ENCODE peak calls at places on chromosomes 4 and X, in four cellular contexts. F is spleen, E is H9, X is tibial artery. D is an unnamed sample.

GRCh38 chrX:154446430-154446829 is 2.5 kb downstream of the FAM50A start:
- DNase-seq in F (no peak), E (no peak), X (no peak), D (no peak)

GRCh38 chrX:126819429-126819828 is at the start of gene PRR32:
- DNase-seq in F (no peak), E (no peak), X (no peak), D (no peak)

GRCh38 chr4:6142935-6143602 is 57.3 kb downstream of the JAKMIP1 start:
- DNase-seq in F (no peak), E (no peak), X (no peak), D (no peak)

GRCh38 chr4:116515959-116516358 is 569.4 kb downstream of the TRAM1L1 start:
- DNase-seq in F (no peak), E (no peak), X (no peak), D (no peak)

GRCh38 chr4:95409127-95409526 is 139.6 kb downstream of the UNC5C start:
- DNase-seq in F (no peak), E (no peak), X (no peak), D (no peak)

GRCh38 chrX:121876316-121876715 is 828.9 kb downstream of the GLUD2 start:
- DNase-seq in F (no peak), E (no peak), X (no peak), D (no peak)

GRCh38 chr4:41602113-41602512 is 64.2 kb downstream of the LIMCH1 start:
- DNase-seq in F (no peak), E (no peak), X (no peak), D (no peak)

GRCh38 chr4:4605849-4606248 is 64.0 kb upstream of the STX18 start:
- DNase-seq in F (no peak), E (no peak), X (no peak), D (no peak)

GRCh38 chr4:16329132-16329796 is 103.0 kb upstream of the TAPT1 start:
- DNase-seq in F (no peak), E (no peak), X (no peak), D (no peak)

GRCh38 chrX:12153317-12153716 is 15.0 kb downstream of the FRMPD4 start:
- DNase-seq in F (no peak), E (no peak), X (no peak), D (no peak)

GRCh38 chrX:16512401-16512776 is 137.6 kb upstream of the S100G start:
- DNase-seq in F (no peak), E (no peak), X (no peak), D (no peak)

GRCh38 chr4:142353149-142353738 is 492.9 kb downstream of the INPP4B start:
- DNase-seq in F (no peak), E (no peak), X (no peak), D (no peak)

GRCh38 chr4:39706334-39706733 is 8.4 kb downstream of the UBE2K start:
- DNase-seq in F (no peak), E (no peak), X (peak), D (no peak)

GRCh38 chr4:46432923-46433322 is 43.0 kb upstream of the GABRA2 start:
- DNase-seq in F (no peak), E (no peak), X (no peak), D (no peak)

GRCh38 chr4:113472864-113473263 is 288.7 kb downstream of the CAMK2D start:
- DNase-seq in F (no peak), E (no peak), X (no peak), D (no peak)

GRCh38 chr4:185950891-185951290 is 118.1 kb upstream of the TLR3 start:
- DNase-seq in F (no peak), E (no peak), X (no peak), D (no peak)

GRCh38 chr4:89254847-89255246 is 52.8 kb downstream of the GPRIN3 start:
- DNase-seq in F (no peak), E (peak), X (no peak), D (peak)

GRCh38 chr4:53716011-53716410 is 124.7 kb upstream of the LNX1 start:
- DNase-seq in F (no peak), E (no peak), X (no peak), D (no peak)

GRCh38 chrX:134546187-134546586 is 86.2 kb downstream of the HPRT1 start:
- DNase-seq in F (no peak), E (no peak), X (no peak), D (no peak)

GRCh38 chrX:23327104-23327503 is 7.5 kb upstream of the PTCHD1 start:
- DNase-seq in F (no peak), E (no peak), X (no peak), D (no peak)

GRCh38 chr4:57037982-57038604 is 59.4 kb downstream of the POLR2B start:
- DNase-seq in F (peak), E (peak), X (peak), D (peak)

GRCh38 chr4:155973639-155974475 is 20.2 kb upstream of the CTSO start:
- DNase-seq in F (no peak), E (no peak), X (no peak), D (no peak)

GRCh38 chrX:29652484-29652883 is 562.9 kb upstream of the MAGEB2 start:
- DNase-seq in F (no peak), E (no peak), X (no peak), D (no peak)

GRCh38 chrX:33434256-33435092 is 223.1 kb upstream of the DMD start:
- DNase-seq in F (no peak), E (peak), X (peak), D (peak)

GRCh38 chrX:115949900-115950822 is 220.4 kb upstream of the AGTR2 start:
- DNase-seq in F (peak), E (peak), X (no peak), D (no peak)
- TF ChIP-seq CTCF in F (peak), E (peak), X (no peak), D (no peak)

DNA sequence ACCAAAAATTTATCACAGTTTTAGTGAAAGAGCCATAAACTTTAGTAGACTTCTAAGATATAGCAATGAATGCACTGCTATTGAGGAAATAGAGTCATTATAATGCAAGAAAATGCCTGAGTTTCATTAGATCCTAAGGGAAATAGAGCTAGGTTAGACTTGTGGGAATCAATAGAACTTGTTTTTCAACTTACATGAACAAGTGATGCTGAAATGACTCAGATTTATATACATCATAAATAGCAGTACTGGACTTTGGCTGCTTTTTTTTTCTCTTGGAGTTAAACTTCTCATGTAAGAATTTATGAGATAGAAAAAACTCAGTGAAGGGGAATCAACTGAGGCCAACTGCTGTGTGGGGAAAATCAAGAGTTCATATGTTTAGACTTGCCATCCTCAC is 216.5 kb upstream of the AADAT start:
- DNase-seq in F (no peak), E (no peak), X (no peak), D (no peak)
- TF ChIP-seq CTCF in F (no peak), E (no peak), X (no peak), D (no peak)

GRCh38 chr4:23932935-23933334 is 43.1 kb upstream of the PPARGC1A start:
- DNase-seq in F (no peak), E (peak), X (no peak), D (no peak)

GRCh38 chr4:23934915-23935314 is 45.1 kb upstream of the PPARGC1A start:
- DNase-seq in F (no peak), E (no peak), X (peak), D (no peak)

GRCh38 chr4:23931489-23931830 is 41.6 kb upstream of the PPARGC1A start:
- DNase-seq in F (no peak), E (no peak), X (no peak), D (no peak)

GRCh38 chr4:23932186-23932585 is 42.3 kb upstream of the PPARGC1A start:
- DNase-seq in F (no peak), E (peak), X (no peak), D (no peak)

GRCh38 chr4:23934223-23934622 is 44.4 kb upstream of the PPARGC1A start:
- DNase-seq in F (no peak), E (peak), X (no peak), D (no peak)
- TF ChIP-seq CTCF in F (no peak), E (peak), X (no peak), D (no peak)

DNA sequence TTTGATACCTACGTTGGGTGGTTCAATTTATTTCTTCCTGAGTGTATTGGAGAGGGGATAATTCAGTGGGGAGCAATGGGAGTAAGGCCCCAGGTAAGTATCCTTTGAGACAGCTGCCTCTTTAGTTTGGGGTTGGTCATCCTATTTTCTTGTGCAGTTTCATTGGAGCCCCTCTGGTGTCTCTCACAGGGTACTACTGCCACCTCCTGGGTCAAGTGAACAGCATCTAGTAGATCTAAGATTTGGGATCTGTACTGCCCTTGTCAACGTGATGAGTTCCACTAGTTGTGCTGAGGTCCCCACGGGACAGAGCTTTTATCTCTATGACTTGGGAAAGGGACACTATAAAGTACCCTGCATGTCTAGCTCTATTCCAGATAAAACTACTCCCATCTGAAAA is 80.6 kb downstream of the PBDC1 start:
- DNase-seq in F (no peak), E (peak), X (no peak), D (peak)
- TF ChIP-seq CTCF in F (peak), E (peak), X (peak), D (peak)

GRCh38 chrX:104172121-104172520 is 5.9 kb downstream of the FAM199X start:
- DNase-seq in F (no peak), E (no peak), X (no peak), D (no peak)

GRCh38 chrX:104172788-104173187 is 6.5 kb downstream of the FAM199X start:
- DNase-seq in F (no peak), E (no peak), X (no peak), D (no peak)

GRCh38 chrX:104165894-104166734 is at the start of gene FAM199X:
- DNase-seq in F (peak), E (peak), X (peak), D (peak)

GRCh38 chrX:104166735-104167436 is 633 bp downstream of the FAM199X start:
- DNase-seq in F (no peak), E (no peak), X (no peak), D (no peak)

GRCh38 chrX:104168127-104168526 is 1.9 kb downstream of the FAM199X start:
- DNase-seq in F (no peak), E (no peak), X (no peak), D (no peak)
- TF ChIP-seq CTCF in F (no peak), E (no peak), X (no peak), D (no peak)

GRCh38 chr4:175443547-175443946 is 368.5 kb downstream of the GPM6A start:
- DNase-seq in F (no peak), E (no peak), X (no peak), D (no peak)
- TF ChIP-seq CTCF in F (no peak), E (peak), X (no peak), D (no peak)

GRCh38 chrX:55160685-55161552 is 59.2 kb upstream of the PAGE5 start:
- DNase-seq in F (peak), E (peak), X (peak), D (peak)
- TF ChIP-seq CTCF in F (peak), E (peak), X (peak), D (peak)